ENCODE peak calls at places on chromosomes 7 and 10, in four cellular contexts. J, M, G and L are unnamed samples.

GRCh38 chr7:44398506-44398905 is 73.1 kb upstream of the CAMK2B start:
- DNase-seq in J (no peak), M (peak; percentile 89), G (peak; percentile 63), L (no peak)

GRCh38 chr7:156127166-156128134 is 315.2 kb upstream of the SHH start:
- DNase-seq in J (no peak), M (no peak), G (no peak), L (no peak)

GRCh38 chr10:26311383-26311940 is 94.9 kb downstream of the GAD2 start:
- DNase-seq in J (no peak), M (no peak), G (no peak), L (no peak)

GRCh38 chr10:16472828-16473227 is 36.0 kb downstream of the PTER start:
- DNase-seq in J (no peak), M (no peak), G (no peak), L (no peak)

GRCh38 chr7:35826751-35827150 is 25.9 kb downstream of the SEPTIN7 start:
- DNase-seq in J (no peak), M (no peak), G (no peak), L (no peak)

GRCh38 chr7:117937726-117938483 is 64.7 kb upstream of the CTTNBP2 start:
- DNase-seq in J (no peak), M (no peak), G (no peak), L (no peak)

GRCh38 chr7:137874390-137874789 is 27.6 kb upstream of the DGKI start:
- DNase-seq in J (peak; percentile 57), M (no peak), G (no peak), L (no peak)

GRCh38 chr7:120442838-120443237 is 169.9 kb downstream of the KCND2 start:
- DNase-seq in J (no peak), M (no peak), G (no peak), L (no peak)

GRCh38 chr10:71835671-71836593 is 15.1 kb downstream of the PSAP start:
- DNase-seq in J (peak; percentile 85), M (peak; percentile 89), G (peak; percentile 82), L (peak; percentile 62)

GRCh38 chr7:84188811-84189405 is 5.7 kb downstream of the SEMA3A start:
- DNase-seq in J (peak; percentile 21), M (no peak), G (no peak), L (no peak)

GRCh38 chr7:143343596-143343995 is 18.9 kb downstream of the FAM131B start:
- DNase-seq in J (no peak), M (no peak), G (no peak), L (no peak)

GRCh38 chr10:60236869-60237524 is 152.7 kb downstream of the ANK3 start:
- DNase-seq in J (peak; percentile 16), M (peak; percentile 51), G (peak; percentile 65), L (no peak)

GRCh38 chr10:26463986-26464385 is 25.8 kb downstream of the APBB1IP start:
- DNase-seq in J (no peak), M (no peak), G (no peak), L (no peak)

GRCh38 chr7:1176891-1177373 is 16.9 kb upstream of the ZFAND2A start:
- DNase-seq in J (peak; percentile 83), M (peak; percentile 78), G (no peak), L (peak; percentile 74)

GRCh38 chr10:31401287-31401686 is 82.3 kb downstream of the ZEB1 start:
- DNase-seq in J (no peak), M (no peak), G (no peak), L (no peak)

GRCh38 chr7:516216-516605 is 3.4 kb downstream of the PDGFA start:
- DNase-seq in J (no peak), M (no peak), G (no peak), L (no peak)

GRCh38 chr10:28058746-28059145 is 59.9 kb upstream of the ODAD2 start:
- DNase-seq in J (no peak), M (no peak), G (no peak), L (no peak)

GRCh38 chr7:108529341-108529740 is 3.4 kb upstream of the PNPLA8 start:
- DNase-seq in J (no peak), M (no peak), G (no peak), L (no peak)

GRCh38 chr10:101952196-101952595 is 103.8 kb downstream of the ARMH3 start:
- DNase-seq in J (no peak), M (no peak), G (no peak), L (no peak)

GRCh38 chr10:122181901-122182799 is 88.9 kb upstream of the BTBD16 start:
- DNase-seq in J (no peak), M (no peak), G (no peak), L (no peak)

GRCh38 chr10:98425511-98426352 is 10.8 kb upstream of the PYROXD2 start:
- DNase-seq in J (peak; percentile 78), M (no peak), G (peak; percentile 57), L (peak; percentile 48)

GRCh38 chr7:80145780-80146422 is 11.3 kb downstream of the GNAI1 start:
- DNase-seq in J (no peak), M (no peak), G (no peak), L (no peak)

GRCh38 chr7:595621-596010 is 76.0 kb upstream of the PDGFA start:
- DNase-seq in J (no peak), M (no peak), G (no peak), L (peak; percentile 66)

GRCh38 chr10:110523736-110524135 is 26.0 kb downstream of the DUSP5 start:
- DNase-seq in J (no peak), M (no peak), G (peak; percentile 13), L (no peak)

GRCh38 chr7:7799138-7799537 is 80.7 kb upstream of the RPA3 start:
- DNase-seq in J (peak; percentile 61), M (no peak), G (no peak), L (no peak)

GRCh38 chr10:69051303-69051702 is 36.6 kb upstream of the SRGN start:
- DNase-seq in J (no peak), M (no peak), G (peak; percentile 68), L (no peak)

GRCh38 chr10:21511931-21512330 is 13.6 kb downstream of the SKIDA1 start:
- DNase-seq in J (no peak), M (no peak), G (no peak), L (no peak)

GRCh38 chr10:21514808-21515580 is 10.5 kb downstream of the SKIDA1 start:
- DNase-seq in J (no peak), M (no peak), G (no peak), L (no peak)

GRCh38 chr10:21514101-21514807 is 11.2 kb downstream of the SKIDA1 start:
- DNase-seq in J (no peak), M (no peak), G (no peak), L (no peak)

GRCh38 chr10:21510218-21511070 is 15.0 kb downstream of the SKIDA1 start:
- DNase-seq in J (no peak), M (no peak), G (no peak), L (no peak)

GRCh38 chr10:21513035-21513434 is 12.4 kb downstream of the SKIDA1 start:
- DNase-seq in J (no peak), M (no peak), G (no peak), L (no peak)
- H3K27ac ChIP-seq in J (no peak overlapping the region), M (no peak overlapping the region), G (no peak overlapping the region), L (no peak overlapping the region)

GRCh38 chr7:12826079-12826478 is 138.6 kb downstream of the ARL4A start:
- DNase-seq in J (no peak), M (no peak), G (no peak), L (no peak)

GRCh38 chr7:12827920-12828319 is 140.5 kb downstream of the ARL4A start:
- DNase-seq in J (no peak), M (no peak), G (no peak), L (no peak)

GRCh38 chr7:12821746-12822145 is 134.3 kb downstream of the ARL4A start:
- DNase-seq in J (no peak), M (no peak), G (no peak), L (no peak)

GRCh38 chr7:12831024-12831423 is 143.6 kb downstream of the ARL4A start:
- DNase-seq in J (no peak), M (no peak), G (no peak), L (no peak)

DNA sequence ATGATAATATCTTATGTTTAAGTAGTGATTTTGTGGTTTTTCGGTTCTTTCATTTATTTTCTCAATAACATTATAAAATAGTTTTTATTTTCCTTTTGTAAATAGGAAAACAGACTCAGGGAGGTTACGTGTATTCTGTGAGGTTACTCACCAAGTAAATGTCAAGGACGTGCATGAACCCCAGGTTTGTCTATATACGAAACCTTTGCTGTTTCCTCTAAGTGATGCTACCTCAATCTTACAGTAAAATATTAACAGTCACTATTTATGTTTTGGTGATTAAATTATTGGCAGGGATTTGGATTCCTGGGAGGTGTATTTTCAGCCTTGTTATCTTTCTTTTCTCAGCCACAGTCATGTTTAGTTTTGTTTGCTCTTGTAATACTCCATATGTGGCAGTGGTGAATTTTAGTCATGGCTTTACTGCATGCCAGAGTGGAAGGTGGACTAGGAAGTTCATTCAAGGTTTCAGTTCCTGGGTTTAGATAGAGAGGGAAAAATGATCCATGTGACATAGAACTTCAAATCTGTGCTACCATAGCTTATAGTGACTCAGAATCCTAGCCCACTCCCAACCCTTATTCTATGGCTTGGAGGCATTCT is 139.9 kb downstream of the ARL4A start:
- DNase-seq in J (no peak), M (no peak), G (no peak), L (no peak)
- H3K4me3 ChIP-seq in J (no peak overlapping the region), M (no peak overlapping the region), G (no peak overlapping the region), L (no peak overlapping the region)

GRCh38 chr10:100157140-100157539 is 28.7 kb downstream of the ERLIN1 start:
- DNase-seq in J (no peak), M (no peak), G (no peak), L (no peak)
- H3K36me3 ChIP-seq in J (peaks cover 72% of the 10 kb centered on the region), M (peaks cover 74% of the 10 kb centered on the region), G (peaks cover 48% of the 10 kb centered on the region), L (peaks cover 81% of the 10 kb centered on the region)

GRCh38 chr7:135207739-135208416 is 3.4 kb downstream of the WDR91 start:
- DNase-seq in J (no peak), M (no peak), G (no peak), L (no peak)
- H3K27ac ChIP-seq in J (no peak overlapping the region), M (no peak overlapping the region), G (no peak overlapping the region), L (no peak overlapping the region)

GRCh38 chr10:21083861-21084260 is 186.8 kb upstream of the NEBL start:
- DNase-seq in J (no peak), M (no peak), G (no peak), L (no peak)

GRCh38 chr10:21082206-21082605 is 185.1 kb upstream of the NEBL start:
- DNase-seq in J (no peak), M (no peak), G (no peak), L (no peak)

GRCh38 chr10:21080246-21080645 is 183.1 kb upstream of the NEBL start:
- DNase-seq in J (no peak), M (no peak), G (no peak), L (no peak)

GRCh38 chr10:21087476-21087875 is 190.4 kb upstream of the NEBL start:
- DNase-seq in J (no peak), M (no peak), G (no peak), L (no peak)

DNA sequence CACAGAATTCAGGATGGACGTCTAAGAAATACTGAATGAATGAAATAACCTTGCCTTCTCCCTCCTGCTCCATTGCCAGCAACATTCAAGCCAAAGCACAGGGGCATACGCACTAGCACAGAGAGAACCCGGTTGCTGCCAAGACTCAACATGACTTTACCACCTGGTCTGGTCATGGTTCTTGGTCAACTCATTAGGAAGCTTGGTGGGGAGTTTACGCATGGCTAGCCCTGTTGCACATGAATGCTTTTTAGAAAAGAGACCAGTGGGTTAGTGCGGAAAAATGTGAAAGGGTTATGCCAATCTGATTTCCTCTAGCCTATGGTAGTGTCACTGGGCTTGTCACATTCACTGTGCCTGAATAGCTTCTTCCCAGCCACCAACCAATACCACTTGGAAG is 187.6 kb upstream of the NEBL start:
- DNase-seq in J (no peak), M (no peak), G (no peak), L (no peak)
- H3K4me3 ChIP-seq in J (no peak overlapping the region), M (no peak overlapping the region), G (no peak overlapping the region), L (no peak overlapping the region)